ENCODE peak calls at places on chromosomes 3 and 15, in nine cellular contexts. A, Z, S, Q, J, D, N, C and F are unnamed samples.
A peak's percentile ranks its signal among the peaks of the same experiment; 100 is the strongest.

GRCh38 chr3:10074666-10075065 is 33.4 kb downstream of the FANCD2OS start:
- DNase-seq in A (no peak), Z (no peak), S (no peak), Q (no peak), J (peak; percentile 7), D (no peak), N (no peak), C (no peak), F (no peak)

GRCh38 chr3:188520466-188520865 is 366.5 kb downstream of the LPP start:
- DNase-seq in A (no peak), Z (no peak), S (no peak), Q (peak; percentile 19), J (peak; percentile 47), D (no peak), N (no peak), C (no peak), F (no peak)

GRCh38 chr3:50208677-50209344 is 3.7 kb downstream of the SLC38A3 start:
- DNase-seq in A (no peak), Z (no peak), S (no peak), Q (no peak), J (no peak), D (no peak), N (no peak), C (no peak), F (no peak)

GRCh38 chr3:65672876-65673815 is 365.6 kb downstream of the MAGI1 start:
- DNase-seq in A (peak; percentile 88), Z (peak; percentile 64), S (peak; percentile 26), Q (peak; percentile 78), J (peak; percentile 25), D (no peak), N (peak; percentile 1), C (no peak), F (peak; percentile 17)

GRCh38 chr15:48112242-48112641 is 8.5 kb upstream of the SLC24A5 start:
- DNase-seq in A (no peak), Z (peak; percentile 9), S (no peak), Q (peak; percentile 46), J (peak; percentile 24), D (no peak), N (no peak), C (no peak), F (no peak)

GRCh38 chr3:65901236-65901635 is 137.5 kb downstream of the MAGI1 start:
- DNase-seq in A (no peak), Z (no peak), S (no peak), Q (no peak), J (no peak), D (no peak), N (no peak), C (no peak), F (peak; percentile 23)

GRCh38 chr3:148459931-148460513 is 237.7 kb upstream of the AGTR1 start:
- DNase-seq in A (no peak), Z (no peak), S (no peak), Q (no peak), J (no peak), D (no peak), N (no peak), C (no peak), F (no peak)

GRCh38 chr15:99976811-99977271 is 243.6 kb upstream of the LYSMD4 start:
- DNase-seq in A (peak; percentile 72), Z (no peak), S (no peak), Q (peak; percentile 86), J (peak; percentile 71), D (no peak), N (no peak), C (no peak), F (peak; percentile 66)

GRCh38 chr3:11900844-11901243 is 54.2 kb upstream of the TAMM41 start:
- DNase-seq in A (no peak), Z (no peak), S (no peak), Q (no peak), J (no peak), D (no peak), N (no peak), C (no peak), F (no peak)

GRCh38 chr3:49642708-49643145 is 31.4 kb upstream of the APEH start:
- DNase-seq in A (no peak), Z (no peak), S (no peak), Q (no peak), J (no peak), D (no peak), N (no peak), C (no peak), F (no peak)

GRCh38 chr3:139296141-139296718 is 47.6 kb upstream of the MRPS22 start:
- DNase-seq in A (no peak), Z (no peak), S (no peak), Q (no peak), J (no peak), D (no peak), N (no peak), C (no peak), F (no peak)

GRCh38 chr3:73772599-73772998 is 147.9 kb upstream of the PDZRN3 start:
- DNase-seq in A (no peak), Z (no peak), S (no peak), Q (no peak), J (no peak), D (no peak), N (no peak), C (no peak), F (no peak)

GRCh38 chr3:125582707-125583106 is 12.6 kb downstream of the OSBPL11 start:
- DNase-seq in A (no peak), Z (no peak), S (no peak), Q (peak; percentile 28), J (no peak), D (no peak), N (no peak), C (no peak), F (no peak)

GRCh38 chr3:134903840-134904239 is 108.8 kb downstream of the EPHB1 start:
- DNase-seq in A (no peak), Z (no peak), S (no peak), Q (no peak), J (no peak), D (no peak), N (no peak), C (no peak), F (no peak)

GRCh38 chr15:73190189-73190601 is 137.9 kb downstream of the NEO1 start:
- DNase-seq in A (no peak), Z (no peak), S (no peak), Q (no peak), J (peak; percentile 61), D (no peak), N (no peak), C (no peak), F (no peak)

GRCh38 chr3:185279582-185280138 is 25.8 kb upstream of the EHHADH start:
- DNase-seq in A (no peak), Z (no peak), S (no peak), Q (no peak), J (no peak), D (no peak), N (no peak), C (no peak), F (no peak)